ENCODE peak calls at places on chromosomes 16 and 17, in five cellular contexts. H, C, A, S and G are unnamed samples.
A peak's percentile ranks its signal among the peaks of the same experiment; 100 is the strongest.

GRCh38 chr16:3858809-3859208 is 21.7 kb downstream of the CREBBP start:
- ATAC-seq in H (no peak), C (no peak), A (no peak), S (no peak), G (no peak)

GRCh38 chr16:84810518-84811273 is 9.1 kb upstream of the CRISPLD2 start:
- ATAC-seq in H (no peak), C (peak; percentile 57), A (no peak), S (no peak), G (peak; percentile 80)

GRCh38 chr16:4487955-4488481 is 11.8 kb downstream of the HMOX2 start:
- ATAC-seq in H (no peak), C (no peak), A (peak; percentile 32), S (no peak), G (no peak)

GRCh38 chr17:29138184-29138955 is 41.8 kb downstream of the MYO18A start:
- ATAC-seq in H (no peak), C (peak; percentile 58), A (no peak), S (no peak), G (no peak)

GRCh38 chr17:60819447-60820130 is 141.9 kb downstream of the BCAS3 start:
- ATAC-seq in H (peak; percentile 64), C (no peak), A (no peak), S (no peak), G (no peak)

GRCh38 chr16:7177875-7178274 is 154.8 kb upstream of the RBFOX1 start:
- ATAC-seq in H (no peak), C (no peak), A (no peak), S (no peak), G (no peak)

GRCh38 chr16:74608944-74609343 is 2.0 kb upstream of the GLG1 start:
- ATAC-seq in H (no peak), C (no peak), A (no peak), S (no peak), G (no peak)

GRCh38 chr17:70053241-70054234 is 21.5 kb upstream of the KCNJ16 start:
- ATAC-seq in H (no peak), C (no peak), A (no peak), S (no peak), G (peak; percentile 64)

GRCh38 chr16:57821149-57821971 is 19.1 kb upstream of the KIFC3 start:
- ATAC-seq in H (no peak), C (no peak), A (no peak), S (peak; percentile 54), G (no peak)

GRCh38 chr16:11114366-11115164 is 141.4 kb downstream of the SOCS1 start:
- ATAC-seq in H (no peak), C (no peak), A (no peak), S (no peak), G (no peak)

GRCh38 chr16:26457061-26457460 is 609.7 kb upstream of the C16orf82 start:
- ATAC-seq in H (no peak), C (no peak), A (no peak), S (no peak), G (no peak)

GRCh38 chr16:52497067-52497816 is 49.7 kb downstream of the TOX3 start:
- ATAC-seq in H (no peak), C (no peak), A (no peak), S (peak; percentile 67), G (no peak)

GRCh38 chr17:51371732-51372151 is 111.4 kb downstream of the UTP18 start:
- ATAC-seq in H (peak; percentile 91), C (peak; percentile 92), A (no peak), S (peak; percentile 97), G (peak; percentile 31)

GRCh38 chr17:10278218-10278617 is 79.8 kb upstream of the GAS7 start:
- ATAC-seq in H (no peak), C (peak; percentile 59), A (no peak), S (no peak), G (no peak)

GRCh38 chr16:7334801-7335560 is 2.3 kb downstream of the RBFOX1 start:
- ATAC-seq in H (no peak), C (no peak), A (no peak), S (no peak), G (no peak)

GRCh38 chr17:58648236-58648635 is 43.6 kb downstream of the TEX14 start:
- ATAC-seq in H (peak; percentile 54), C (peak; percentile 24), A (no peak), S (peak; percentile 31), G (no peak)

GRCh38 chr17:75558666-75559530 is 28.7 kb upstream of the MYO15B start:
- ATAC-seq in H (peak; percentile 89), C (no peak), A (no peak), S (no peak), G (no peak)

GRCh38 chr17:29175349-29175748 is 4.8 kb downstream of the MYO18A start:
- ATAC-seq in H (no peak), C (no peak), A (no peak), S (no peak), G (no peak)

GRCh38 chr17:14690704-14691103 is 389.8 kb downstream of the HS3ST3B1 start:
- ATAC-seq in H (no peak), C (no peak), A (no peak), S (no peak), G (no peak)

GRCh38 chr17:5741810-5742209 is 157.5 kb upstream of the NLRP1 start:
- ATAC-seq in H (no peak), C (no peak), A (no peak), S (no peak), G (no peak)

GRCh38 chr17:12549499-12549901 is 116.2 kb upstream of the MYOCD start:
- ATAC-seq in H (no peak), C (no peak), A (no peak), S (no peak), G (no peak)

GRCh38 chr16:53664724-53665345 is 38.8 kb downstream of the RPGRIP1L start:
- ATAC-seq in H (peak; percentile 46), C (peak; percentile 70), A (no peak), S (no peak), G (no peak)

GRCh38 chr16:67199011-67199807 is at the start of gene ELMO3:
- ATAC-seq in H (peak; percentile 19), C (no peak), A (peak; percentile 80), S (no peak), G (peak; percentile 57)

GRCh38 chr16:86457621-86458456 is 52.5 kb upstream of the FOXF1 start:
- ATAC-seq in H (no peak), C (no peak), A (no peak), S (no peak), G (peak; percentile 88)
- TF ChIP-seq CTCF in H (no peak), C (no peak), A (no peak), S (no peak), G (no peak)

GRCh38 chr17:27494192-27495091 is 38.2 kb downstream of the KSR1 start:
- ATAC-seq in H (no peak), C (no peak), A (peak; percentile 92), S (peak; percentile 86), G (peak; percentile 86)
- TF ChIP-seq POLR2AphosphoS5 in H (no peak), C (no peak), A (peak; percentile 35), S (peak; percentile 27), G (no peak)

DNA sequence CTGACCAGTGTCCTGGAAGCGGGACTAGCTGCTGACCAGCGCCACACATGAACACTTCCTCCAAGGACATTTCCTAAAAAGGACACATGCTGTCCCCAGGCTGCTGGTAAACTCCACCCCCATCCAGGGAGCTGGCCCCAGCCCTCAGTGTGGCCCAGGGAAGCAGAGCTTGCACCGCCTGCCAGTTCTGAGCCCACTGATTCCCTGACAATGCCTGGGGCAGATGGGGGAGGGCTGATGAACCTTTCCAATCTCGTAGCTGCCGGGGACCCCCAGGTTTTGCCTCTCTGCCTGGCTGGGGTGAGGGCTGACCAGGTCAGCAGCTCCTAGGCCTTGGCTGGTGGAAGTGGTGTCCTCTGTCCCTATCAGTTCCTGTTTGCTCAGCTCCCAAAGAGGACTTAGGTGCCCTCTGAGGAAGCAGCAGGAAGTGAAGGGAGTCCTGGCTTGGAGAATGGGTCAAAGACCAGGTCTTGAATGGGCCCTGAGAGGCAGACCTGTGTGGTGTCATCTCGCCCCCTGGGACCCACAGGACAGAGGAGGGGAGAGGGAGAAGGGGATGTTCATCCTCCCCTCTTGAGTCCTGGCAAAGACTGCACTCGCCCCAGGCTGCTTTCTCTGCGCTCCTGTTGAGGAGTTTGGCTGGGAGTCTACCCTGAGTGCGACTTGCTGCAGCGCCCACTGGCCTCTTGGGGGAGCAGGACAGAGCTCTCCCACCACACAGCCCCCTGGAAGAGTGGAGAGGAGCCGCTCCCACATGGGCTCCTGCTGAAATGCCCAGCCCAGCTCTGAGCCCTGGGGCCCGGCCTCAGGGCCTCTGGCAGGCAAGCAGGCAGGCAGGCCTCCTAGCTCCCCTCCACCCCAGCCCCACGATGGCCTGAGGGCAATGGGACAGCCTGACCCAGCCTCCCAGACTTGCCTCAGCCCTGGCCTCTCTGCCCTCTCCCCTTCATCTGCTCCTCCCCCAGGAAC is 16.8 kb downstream of the PDK2 start:
- ATAC-seq in H (peak; percentile 53), C (no peak), A (no peak), S (peak; percentile 71), G (peak; percentile 45)
- TF ChIP-seq EP300 in H (no peak), C (no peak), A (no peak), S (no peak), G (no peak)

GRCh38 chr16:28297784-28298510 is 5.6 kb downstream of the SBK1 start:
- ATAC-seq in H (peak; percentile 41), C (no peak), A (peak; percentile 30), S (no peak), G (no peak)

GRCh38 chr16:28301154-28301553 is 8.8 kb downstream of the SBK1 start:
- ATAC-seq in H (no peak), C (no peak), A (no peak), S (no peak), G (no peak)

GRCh38 chr16:28297308-28297707 is 5.0 kb downstream of the SBK1 start:
- ATAC-seq in H (no peak), C (no peak), A (no peak), S (no peak), G (no peak)

GRCh38 chr16:28300327-28300726 is 8.0 kb downstream of the SBK1 start:
- ATAC-seq in H (no peak), C (no peak), A (no peak), S (no peak), G (no peak)

GRCh38 chr16:28298511-28298878 is 6.2 kb downstream of the SBK1 start:
- ATAC-seq in H (no peak), C (no peak), A (peak; percentile 54), S (no peak), G (no peak)
- TF ChIP-seq CTCF in H (no peak), C (no peak), A (no peak), S (no peak), G (no peak)

DNA sequence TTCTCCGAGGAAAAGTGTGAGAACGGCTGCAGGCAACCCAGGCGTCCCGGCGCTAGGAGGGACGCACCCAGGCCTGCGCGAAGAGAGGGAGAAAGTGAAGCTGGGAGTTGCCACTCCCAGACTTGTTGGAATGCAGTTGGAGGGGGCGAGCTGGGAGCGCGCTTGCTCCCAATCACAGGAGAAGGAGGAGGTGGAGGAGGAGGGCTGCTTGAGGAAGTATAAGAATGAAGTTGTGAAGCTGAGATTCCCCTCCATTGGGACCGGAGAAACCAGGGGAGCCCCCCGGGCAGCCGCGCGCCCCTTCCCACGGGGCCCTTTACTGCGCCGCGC is at the start of gene ERBB2:
- ATAC-seq in H (no peak), C (no peak), A (peak; percentile 80), S (peak; percentile 20), G (peak; percentile 88)
- TF ChIP-seq POLR2AphosphoS5 in H (no peak), C (no peak), A (no peak), S (peak; percentile 81), G (peak; percentile 86)